ENCODE peak calls at places on chromosomes 16 and 17, in five cellular contexts. D is CD4-positive, CD25-positive, alpha-beta regulatory T cell; A is tibial artery; N is lung; J is A549. P is an unnamed sample.

GRCh38 chr17:43713494-43714162 is 45.0 kb downstream of the SOST start:
- DNase-seq in D (no peak), A (no peak), N (no peak), J (no peak), P (peak)

GRCh38 chr17:77256710-77257109 is 115.9 kb downstream of the SEC14L1 start:
- DNase-seq in D (no peak), A (no peak), N (no peak), J (no peak), P (no peak)

GRCh38 chr17:81206166-81206565 is 16.6 kb downstream of the CEP131 start:
- DNase-seq in D (no peak), A (no peak), N (no peak), J (no peak), P (no peak)

GRCh38 chr17:76371656-76372628 is 12.5 kb upstream of the SPHK1 start:
- DNase-seq in D (no peak), A (no peak), N (no peak), J (peak), P (no peak)

GRCh38 chr17:1766382-1767135 is 4.7 kb downstream of the SERPINF1 start:
- DNase-seq in D (no peak), A (peak), N (no peak), J (no peak), P (no peak)

GRCh38 chr17:45440161-45440859 is 7.6 kb upstream of the ARHGAP27 start:
- DNase-seq in D (no peak), A (no peak), N (no peak), J (peak), P (no peak)

GRCh38 chr16:31136287-31136662 is 748 bp upstream of the PRSS8 start:
- DNase-seq in D (no peak), A (no peak), N (no peak), J (no peak), P (no peak)

GRCh38 chr16:17396762-17397498 is 73.8 kb downstream of the XYLT1 start:
- DNase-seq in D (peak), A (peak), N (peak), J (no peak), P (no peak)

GRCh38 chr16:29029168-29029994 is 44.5 kb downstream of the LAT start:
- DNase-seq in D (no peak), A (no peak), N (no peak), J (peak), P (no peak)

GRCh38 chr16:81198635-81199034 is 39.9 kb upstream of the BCO1 start:
- DNase-seq in D (no peak), A (no peak), N (no peak), J (peak), P (no peak)

GRCh38 chr16:2250652-2251280 is 621 bp downstream of the ECI1 start:
- DNase-seq in D (no peak), A (no peak), N (no peak), J (peak), P (peak)

GRCh38 chr17:15954222-15954621 is 9.3 kb downstream of the ADORA2B start:
- DNase-seq in D (no peak), A (no peak), N (no peak), J (peak), P (no peak)

GRCh38 chr16:48608452-48608851 is 1.5 kb downstream of the N4BP1 start:
- DNase-seq in D (peak), A (no peak), N (no peak), J (no peak), P (no peak)

GRCh38 chr16:27568077-27568476 is 18.1 kb downstream of the KATNIP start:
- DNase-seq in D (no peak), A (no peak), N (no peak), J (peak), P (no peak)

GRCh38 chr17:57696050-57696449 is 49.0 kb downstream of the CCDC182 start:
- DNase-seq in D (no peak), A (no peak), N (peak), J (no peak), P (no peak)

GRCh38 chr17:66711403-66711802 is 123.5 kb upstream of the CACNG5 start:
- DNase-seq in D (no peak), A (no peak), N (no peak), J (no peak), P (no peak)

GRCh38 chr16:85390511-85391174 is 222.5 kb upstream of the GSE1 start:
- DNase-seq in D (no peak), A (peak), N (peak), J (peak), P (peak)

GRCh38 chr17:57356722-57357391 is 100.5 kb downstream of the MSI2 start:
- DNase-seq in D (no peak), A (no peak), N (no peak), J (no peak), P (no peak)

GRCh38 chr16:69796285-69797118 is 34.4 kb downstream of the WWP2 start:
- DNase-seq in D (peak), A (no peak), N (peak), J (peak), P (no peak)

GRCh38 chr17:74467221-74467951 is 952 bp downstream of the CD300A start:
- DNase-seq in D (no peak), A (no peak), N (no peak), J (no peak), P (no peak)

GRCh38 chr16:58393138-58393504 is 850 bp downstream of the GINS3 start:
- DNase-seq in D (no peak), A (no peak), N (no peak), J (no peak), P (no peak)

GRCh38 chr17:17388657-17389496 is 85.7 kb downstream of the NT5M start:
- DNase-seq in D (no peak), A (no peak), N (no peak), J (no peak), P (no peak)

GRCh38 chr17:7910281-7910680 is 5.8 kb downstream of the RNF227 start:
- DNase-seq in D (no peak), A (no peak), N (no peak), J (no peak), P (no peak)

GRCh38 chr16:84834403-84834772 is 14.6 kb downstream of the CRISPLD2 start:
- DNase-seq in D (no peak), A (no peak), N (no peak), J (no peak), P (no peak)

GRCh38 chr16:88558457-88559442 is 11.5 kb upstream of the ZC3H18 start:
- DNase-seq in D (no peak), A (peak), N (peak), J (peak), P (peak)

GRCh38 chr16:84844049-84844350 is 24.2 kb downstream of the CRISPLD2 start:
- DNase-seq in D (no peak), A (no peak), N (no peak), J (no peak), P (peak)

GRCh38 chr17:57357392-57357784 is 101.1 kb downstream of the MSI2 start:
- DNase-seq in D (no peak), A (no peak), N (peak), J (no peak), P (peak)

GRCh38 chr17:8029121-8029520 is 9.7 kb upstream of the ALOX15B start:
- DNase-seq in D (no peak), A (no peak), N (no peak), J (no peak), P (no peak)

GRCh38 chr16:3542153-3542550 is 35.1 kb downstream of the NLRC3 start:
- DNase-seq in D (no peak), A (no peak), N (no peak), J (no peak), P (no peak)

GRCh38 chr17:34628883-34629282 is 49.5 kb downstream of the TMEM132E start:
- DNase-seq in D (no peak), A (no peak), N (no peak), J (no peak), P (no peak)

GRCh38 chr16:68235105-68235881 is 634 bp downstream of the ESRP2 start:
- DNase-seq in D (no peak), A (no peak), N (no peak), J (no peak), P (peak)

GRCh38 chr16:84054916-84055315 is 12.3 kb upstream of the SLC38A8 start:
- DNase-seq in D (no peak), A (no peak), N (no peak), J (no peak), P (no peak)

GRCh38 chr17:36203335-36203734 is 6.8 kb upstream of the CCL3L1 start:
- DNase-seq in D (no peak), A (no peak), N (no peak), J (no peak), P (no peak)

GRCh38 chr16:8795096-8795495 is 2.3 kb downstream of the TMEM186 start:
- DNase-seq in D (no peak), A (no peak), N (no peak), J (peak), P (no peak)

GRCh38 chr17:78358538-78359215 is 1.2 kb downstream of the SOCS3 start:
- DNase-seq in D (no peak), A (no peak), N (no peak), J (peak), P (peak)

GRCh38 chr16:14283786-14284185 is 212.7 kb downstream of the MRTFB start:
- DNase-seq in D (no peak), A (no peak), N (no peak), J (no peak), P (no peak)

GRCh38 chr16:22034503-22034902 is 26.6 kb downstream of the MOSMO start:
- DNase-seq in D (no peak), A (no peak), N (no peak), J (no peak), P (no peak)
- H3K27ac ChIP-seq in D (no peak), A (no peak), N (no peak), J (no peak), P (no peak)

GRCh38 chr16:54417384-54417783 is 130.8 kb upstream of the IRX3 start:
- DNase-seq in D (no peak), A (no peak), N (no peak), J (no peak), P (no peak)

GRCh38 chr16:54414671-54415070 is 128.1 kb upstream of the IRX3 start:
- DNase-seq in D (no peak), A (no peak), N (no peak), J (no peak), P (no peak)

GRCh38 chr16:54409982-54410381 is 123.4 kb upstream of the IRX3 start:
- DNase-seq in D (no peak), A (no peak), N (no peak), J (no peak), P (no peak)

GRCh38 chr16:54411555-54411954 is 125.0 kb upstream of the IRX3 start:
- DNase-seq in D (no peak), A (no peak), N (no peak), J (no peak), P (no peak)

DNA sequence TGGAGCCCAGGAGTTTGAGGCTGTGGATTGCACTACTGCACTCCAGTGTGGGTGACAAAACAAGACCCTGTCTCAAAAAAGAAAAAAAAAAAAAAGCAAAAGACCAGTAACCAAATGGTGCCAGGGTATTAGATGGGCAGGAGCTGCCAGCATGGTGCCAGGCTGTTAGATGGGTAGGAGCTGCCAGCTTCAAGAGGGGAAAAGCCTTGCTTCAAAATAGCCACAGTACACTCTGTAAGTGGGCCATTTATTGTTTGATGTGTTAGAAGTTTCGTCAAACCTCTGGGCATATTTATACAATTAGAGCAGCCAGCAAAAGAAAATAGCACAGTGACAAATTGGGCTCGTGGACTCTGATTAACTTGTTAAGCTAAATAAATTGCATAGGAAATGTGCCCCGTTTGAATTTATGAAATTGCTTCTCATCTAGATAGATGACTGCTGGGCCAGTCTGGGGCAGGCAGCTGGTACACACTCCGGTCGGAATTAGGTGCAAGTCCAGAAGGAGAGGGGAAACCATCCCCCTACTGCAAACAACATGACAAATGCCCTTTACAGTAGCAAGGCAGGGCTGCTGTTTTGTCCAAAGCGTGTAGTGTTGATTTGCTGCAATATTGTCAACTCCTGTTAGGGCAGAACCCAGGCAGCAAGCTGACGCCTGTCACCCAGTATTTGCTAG is 126.3 kb upstream of the IRX3 start:
- DNase-seq in D (no peak), A (no peak), N (no peak), J (no peak), P (no peak)
- H3K27ac ChIP-seq in D (no peak), A (no peak), N (no peak), J (no peak), P (no peak)

GRCh38 chr16:64475627-64476351 is 646.1 kb downstream of the CDH11 start:
- DNase-seq in D (no peak), A (no peak), N (no peak), J (no peak), P (no peak)
- H3K27ac ChIP-seq in D (no peak), A (peak), N (peak), J (no peak), P (peak)

GRCh38 chr16:21163576-21163975 is 5.1 kb downstream of the LDAF1 start:
- DNase-seq in D (no peak), A (no peak), N (no peak), J (no peak), P (no peak)
- H3K27ac ChIP-seq in D (no peak), A (peak), N (peak), J (no peak), P (peak)

DNA sequence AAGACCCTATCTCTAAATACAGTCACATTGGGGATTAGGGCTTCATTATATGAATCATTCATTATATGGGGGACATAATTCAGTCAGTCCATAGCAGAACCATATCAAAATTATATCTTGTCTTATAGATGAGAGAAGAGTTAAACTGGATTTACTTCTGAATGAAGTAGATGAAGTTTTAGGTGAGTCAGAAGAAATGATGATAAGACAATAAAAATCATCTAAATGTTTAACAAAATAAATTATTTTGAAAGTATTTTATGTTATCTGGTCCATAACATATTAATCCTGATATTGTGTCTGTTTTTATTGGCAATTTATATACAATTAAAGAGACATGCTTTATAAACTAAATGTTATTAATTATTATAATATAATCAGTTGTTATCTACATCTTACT is 76.9 kb upstream of the EFCAB3 start:
- DNase-seq in D (no peak), A (no peak), N (no peak), J (no peak), P (no peak)
- H3K27ac ChIP-seq in D (no peak), A (no peak), N (no peak), J (no peak), P (no peak)

GRCh38 chr17:50194441-50195195 is 6.8 kb downstream of the COL1A1 start:
- DNase-seq in D (no peak), A (no peak), N (no peak), J (no peak), P (no peak)

GRCh38 chr17:50196036-50196435 is 5.4 kb downstream of the COL1A1 start:
- DNase-seq in D (no peak), A (no peak), N (no peak), J (no peak), P (no peak)

GRCh38 chr17:50195196-50195865 is 6.1 kb downstream of the COL1A1 start:
- DNase-seq in D (no peak), A (no peak), N (no peak), J (no peak), P (peak)

GRCh38 chr17:50198026-50198669 is 3.3 kb downstream of the COL1A1 start:
- DNase-seq in D (peak), A (peak), N (peak), J (peak), P (peak)

DNA sequence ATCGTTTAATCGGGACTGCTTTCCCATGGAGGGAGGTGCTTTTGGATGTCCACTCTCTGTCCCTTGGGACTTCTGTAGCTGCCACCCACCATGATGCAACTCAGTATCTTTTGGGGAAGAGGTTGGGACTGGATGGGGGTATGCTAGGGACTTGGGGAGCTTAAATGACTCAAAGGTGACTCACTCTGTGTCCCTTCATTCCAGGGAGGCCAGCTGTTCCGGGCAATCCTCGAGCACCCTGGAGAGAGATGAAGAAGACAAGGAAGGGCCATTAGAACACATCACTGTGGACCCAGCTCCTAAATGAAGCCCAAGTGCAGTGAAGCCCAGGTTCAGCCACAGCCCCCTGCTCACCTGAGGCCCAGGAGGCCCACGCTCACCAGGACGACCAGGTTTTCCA is 4.6 kb downstream of the COL1A1 start:
- DNase-seq in D (no peak), A (peak), N (no peak), J (no peak), P (peak)
- H3K27ac ChIP-seq in D (no peak), A (peak), N (no peak), J (peak), P (no peak)